ENCODE peak calls at places on chromosomes 3 and 15, in seven cellular contexts. D is HepG2, R is H1, V is transverse colon, M is spleen, P is vagina, T is esophagus muscularis mucosa. C is an unnamed sample.

GRCh38 chr3:57545636-57546268 is 1.6 kb upstream of the DNAH12 start:
- DNase-seq in D (peak; percentile 31), R (no peak), V (no peak), M (no peak), P (no peak), T (no peak), C (no peak)

GRCh38 chr15:67109141-67110034 is 44.0 kb downstream of the SMAD3 start:
- DNase-seq in D (peak; percentile 61), R (no peak), V (peak; percentile 65), M (peak; percentile 93), P (no peak), T (no peak), C (peak; percentile 86)

GRCh38 chr15:77144492-77145070 is 73.7 kb upstream of the TSPAN3 start:
- DNase-seq in D (no peak), R (no peak), V (no peak), M (no peak), P (no peak), T (no peak), C (no peak)

GRCh38 chr15:95556866-95557225 is 773.7 kb upstream of the NR2F2 start:
- DNase-seq in D (no peak), R (no peak), V (no peak), M (no peak), P (no peak), T (no peak), C (no peak)

GRCh38 chr3:38307599-38307998 is 25.5 kb downstream of the SLC22A14 start:
- DNase-seq in D (no peak), R (no peak), V (no peak), M (no peak), P (peak; percentile 62), T (peak; percentile 75), C (no peak)

GRCh38 chr15:40106203-40107161 is 2.2 kb downstream of the BMF start:
- DNase-seq in D (peak; percentile 95), R (peak; percentile 83), V (peak; percentile 85), M (peak; percentile 86), P (peak; percentile 95), T (no peak), C (peak; percentile 88)

GRCh38 chr3:126459763-126460127 is 15.9 kb downstream of the ZXDC start:
- DNase-seq in D (no peak), R (no peak), V (no peak), M (no peak), P (no peak), T (no peak), C (peak; percentile 37)

GRCh38 chr15:57504599-57504940 is 87.1 kb upstream of the MYZAP start:
- DNase-seq in D (no peak), R (no peak), V (no peak), M (no peak), P (no peak), T (no peak), C (no peak)

GRCh38 chr15:39283531-39283930 is 297.3 kb upstream of the THBS1 start:
- DNase-seq in D (no peak), R (no peak), V (no peak), M (no peak), P (no peak), T (no peak), C (no peak)

GRCh38 chr3:15955968-15956367 is 158.2 kb upstream of the ANKRD28 start:
- DNase-seq in D (no peak), R (no peak), V (no peak), M (no peak), P (no peak), T (no peak), C (no peak)

GRCh38 chr3:197445886-197446631 is 109.7 kb downstream of the BDH1 start:
- DNase-seq in D (no peak), R (no peak), V (no peak), M (no peak), P (no peak), T (no peak), C (peak; percentile 50)

GRCh38 chr3:45145681-45146614 is at the start of gene CDCP1:
- DNase-seq in D (no peak), R (peak; percentile 82), V (peak; percentile 78), M (no peak), P (no peak), T (no peak), C (no peak)
- TF ChIP-seq POLR2AphosphoS5 in D (no peak), R (no peak), V (peak; percentile 49), M (no peak), P (peak; percentile 24), T (no peak), C (no peak)

DNA sequence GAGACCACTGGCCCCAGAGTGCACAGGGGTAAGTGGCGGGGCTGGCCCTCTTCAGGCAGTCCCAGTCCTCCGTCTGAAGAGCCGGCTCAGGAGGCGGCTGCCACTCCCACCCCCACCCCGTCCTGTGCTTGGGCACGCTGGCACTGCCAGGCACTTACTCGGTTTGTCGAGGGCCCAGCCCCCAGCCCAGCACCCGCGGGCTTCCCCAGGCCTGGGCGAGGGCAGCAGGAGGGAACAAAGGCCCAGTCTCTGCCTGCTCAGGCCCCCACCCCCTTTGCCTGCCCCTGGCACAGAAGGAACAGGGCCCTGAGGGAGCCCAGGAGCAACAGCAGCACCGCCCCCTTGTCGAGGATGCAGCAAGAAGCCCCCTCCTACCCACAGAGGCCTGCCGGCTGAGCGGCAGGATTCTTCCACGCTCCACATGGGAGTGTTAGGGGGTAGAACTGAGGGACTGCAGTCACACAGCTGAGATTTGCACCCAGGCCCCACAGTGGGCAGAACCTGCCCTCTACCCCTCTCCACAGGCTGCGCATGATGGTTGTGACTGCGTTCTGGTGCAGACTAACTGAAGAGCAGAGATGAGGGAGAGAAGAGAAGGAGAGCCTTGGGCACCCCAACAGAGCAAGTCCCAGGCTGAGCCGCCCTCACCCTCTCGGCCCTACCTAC is 8.9 kb downstream of the DUSP7 start:
- DNase-seq in D (no peak), R (no peak), V (no peak), M (no peak), P (no peak), T (no peak), C (no peak)
- H3K4me1 ChIP-seq in D (peaks cover 38% of the 10 kb centered on the region), R (peaks cover 4% of the 10 kb centered on the region), V (peaks cover 9% of the 10 kb centered on the region), M (peaks cover 66% of the 10 kb centered on the region), P (peaks cover 86% of the 10 kb centered on the region), T (peaks cover 68% of the 10 kb centered on the region), C (peaks cover 20% of the 10 kb centered on the region)

DNA sequence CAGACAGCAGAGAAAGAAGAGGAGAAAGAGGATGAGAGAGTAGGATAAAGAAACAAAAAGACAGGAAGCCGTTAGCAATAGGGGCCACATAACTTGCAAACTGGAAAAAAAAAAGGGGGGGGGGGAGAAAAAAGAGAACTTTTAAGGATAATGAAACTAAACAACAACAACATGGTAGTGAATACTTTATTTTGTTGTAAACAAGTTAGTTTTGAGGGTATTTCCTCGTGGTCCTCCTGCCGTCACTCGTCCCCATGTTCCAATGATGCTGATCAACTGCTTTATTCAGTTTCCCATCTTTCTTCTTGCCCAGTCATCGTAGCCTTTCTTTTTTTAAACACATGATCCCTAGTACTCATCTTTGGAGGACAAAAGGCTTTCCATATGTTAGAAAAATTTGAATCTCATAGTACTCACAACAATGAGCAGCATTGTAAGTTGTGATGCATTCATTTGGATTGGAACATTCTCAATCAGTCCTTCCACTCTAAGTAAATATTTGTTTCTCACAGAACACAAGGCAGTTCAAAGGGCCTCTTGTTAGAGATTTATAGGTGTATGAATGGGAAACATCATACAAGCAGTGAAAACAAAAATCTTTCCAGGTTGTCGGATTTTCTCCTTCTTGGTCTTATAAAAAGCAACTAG is 8.5 kb downstream of the TM4SF1 start:
- DNase-seq in D (peak; percentile 96), R (no peak), V (no peak), M (no peak), P (no peak), T (no peak), C (no peak)
- TF ChIP-seq POLR2AphosphoS5 in D (no peak), R (no peak), V (no peak), M (no peak), P (no peak), T (no peak), C (no peak)

GRCh38 chr3:72100626-72101187 is 315.8 kb upstream of the PROK2 start:
- DNase-seq in D (no peak), R (peak; percentile 89), V (peak; percentile 85), M (peak; percentile 96), P (no peak), T (peak; percentile 94), C (peak; percentile 89)

GRCh38 chr3:72099331-72100061 is 314.5 kb upstream of the PROK2 start:
- DNase-seq in D (no peak), R (no peak), V (no peak), M (no peak), P (no peak), T (no peak), C (peak; percentile 13)

GRCh38 chr3:72102057-72102711 is 317.2 kb upstream of the PROK2 start:
- DNase-seq in D (no peak), R (no peak), V (no peak), M (peak; percentile 76), P (no peak), T (no peak), C (peak; percentile 55)

GRCh38 chr3:72100062-72100511 is 315.1 kb upstream of the PROK2 start:
- DNase-seq in D (no peak), R (peak; percentile 58), V (no peak), M (peak; percentile 83), P (no peak), T (no peak), C (peak; percentile 66)

GRCh38 chr3:72101538-72101937 is 316.6 kb upstream of the PROK2 start:
- DNase-seq in D (no peak), R (no peak), V (no peak), M (no peak), P (no peak), T (no peak), C (no peak)
- H3K4me1 ChIP-seq in D (no peaks in the 10 kb centered on the region), R (peaks cover 2% of the 10 kb centered on the region), V (peaks cover 5% of the 10 kb centered on the region), M (peaks cover 44% of the 10 kb centered on the region), P (peaks cover 19% of the 10 kb centered on the region), T (peaks cover 17% of the 10 kb centered on the region), C (peaks cover 14% of the 10 kb centered on the region)

GRCh38 chr3:56110886-56111285 is 357.4 kb downstream of the ERC2 start:
- DNase-seq in D (no peak), R (no peak), V (no peak), M (no peak), P (no peak), T (no peak), C (no peak)
- TF ChIP-seq POLR2AphosphoS5 in D (no peak), R (no peak), V (no peak), M (no peak), P (no peak), T (no peak), C (no peak)